ENCODE peak calls at places on chromosomes 1 and 21, in ten cellular contexts. T is cardiac fibroblast, M is HAP-1, A is ovary, W is Caki2, F is kidney epithelial cell, O is retina, N is neuronal stem cell, V is ACHN, K is RKO. C is an unnamed sample.
A peak's percentile ranks its signal among the peaks of the same experiment; 100 is the strongest.

GRCh38 chr1:94299627-94300552 is 62.5 kb upstream of the ARHGAP29 start:
- DNase-seq in K (peak; percentile 6), F (peak; percentile 99), T (peak; percentile 66), M (no peak), V (peak; percentile 86), N (peak; percentile 14), A (no peak), W (peak; percentile 98), O (no peak), C (peak; percentile 96)

GRCh38 chr1:5647226-5647625 is 345.0 kb downstream of the NPHP4 start:
- DNase-seq in A (no peak), T (no peak), F (no peak), K (no peak), W (no peak), N (no peak), M (no peak), O (no peak), V (no peak), C (no peak)

GRCh38 chr1:240199758-240200655 is 108.3 kb downstream of the FMN2 start:
- DNase-seq in A (no peak), T (peak; percentile 16), O (no peak), W (no peak), V (no peak), F (no peak), K (no peak), N (no peak), M (no peak), C (no peak)

GRCh38 chr1:201366696-201367095 is 10.8 kb downstream of the TNNT2 start:
- DNase-seq in K (no peak), A (no peak), T (no peak), N (no peak), F (no peak), O (no peak), W (no peak), M (no peak), V (no peak), C (no peak)

GRCh38 chr1:26408604-26409003 is 2.0 kb upstream of the LIN28A start:
- DNase-seq in W (peak; percentile 58), N (peak; percentile 95), A (peak; percentile 87), O (peak; percentile 85), V (peak; percentile 69), F (no peak), M (peak; percentile 85), K (peak; percentile 74), T (peak; percentile 84), C (peak; percentile 31)

GRCh38 chr1:227845519-227845918 is 30.0 kb downstream of the PRSS38 start:
- DNase-seq in T (no peak), A (no peak), N (no peak), M (no peak), W (no peak), F (no peak), K (no peak), O (no peak), V (no peak), C (no peak)

GRCh38 chr1:153919879-153920852 is 2.6 kb downstream of the GATAD2B start:
- DNase-seq in W (no peak), T (peak; percentile 44), M (peak; percentile 36), F (no peak), A (no peak), N (no peak), K (peak; percentile 63), O (no peak), V (peak; percentile 9), C (no peak)

GRCh38 chr1:17363351-17363750 is 8.6 kb upstream of the PADI6 start:
- DNase-seq in V (no peak), A (no peak), M (no peak), K (no peak), W (no peak), T (no peak), N (no peak), O (no peak), F (no peak), C (no peak)

GRCh38 chr1:153742411-153743142 is 14.7 kb downstream of the INTS3 start:
- DNase-seq in K (no peak), T (peak; percentile 71), W (peak; percentile 100), O (no peak), A (peak; percentile 38), V (peak; percentile 96), N (no peak), M (no peak), F (peak; percentile 95), C (no peak)

GRCh38 chr1:37482796-37483744 is 8.7 kb downstream of the ZC3H12A start:
- DNase-seq in F (no peak), W (no peak), T (no peak), A (no peak), O (no peak), K (no peak), M (no peak), V (no peak), N (no peak), C (no peak)

GRCh38 chr1:219324629-219325367 is 151.1 kb downstream of the LYPLAL1 start:
- DNase-seq in M (no peak), K (peak; percentile 95), O (no peak), T (peak; percentile 71), F (peak; percentile 94), V (peak; percentile 92), A (no peak), W (peak; percentile 62), N (no peak), C (peak; percentile 82)

GRCh38 chr1:168321945-168322344 is 41.3 kb downstream of the TBX19 start:
- DNase-seq in W (peak; percentile 49), M (no peak), K (peak; percentile 39), A (no peak), T (peak; percentile 75), O (no peak), F (no peak), N (no peak), V (peak; percentile 65), C (peak; percentile 5)

GRCh38 chr1:196723325-196724185 is 51.1 kb upstream of the CFHR3 start:
- DNase-seq in N (peak; percentile 51), M (peak; percentile 78), A (no peak), T (peak; percentile 53), F (peak; percentile 1), K (peak; percentile 39), W (peak; percentile 46), V (peak; percentile 81), O (peak; percentile 45), C (peak; percentile 4)

GRCh38 chr1:11767932-11768704 is 6.1 kb downstream of the C1orf167 start:
- DNase-seq in F (no peak), N (no peak), W (no peak), T (no peak), O (no peak), M (no peak), V (no peak), K (no peak), A (no peak), C (no peak)

GRCh38 chr1:37486680-37487618 is 12.6 kb downstream of the ZC3H12A start:
- DNase-seq in W (peak; percentile 71), O (peak; percentile 85), A (peak; percentile 85), T (peak; percentile 84), F (no peak), M (peak; percentile 86), K (peak; percentile 65), N (peak; percentile 69), V (peak; percentile 56), C (no peak)

GRCh38 chr1:112702420-112703261 is 4.3 kb downstream of the RHOC start:
- DNase-seq in O (no peak), M (no peak), F (no peak), T (no peak), W (no peak), K (no peak), N (no peak), V (no peak), A (no peak), C (no peak)

GRCh38 chr1:111649227-111649626 is 29.6 kb downstream of the RAP1A start:
- DNase-seq in N (no peak), V (no peak), T (no peak), M (no peak), K (no peak), F (no peak), A (no peak), W (no peak), O (no peak), C (no peak)

GRCh38 chr1:230784163-230784562 is 37.0 kb downstream of the CAPN9 start:
- DNase-seq in K (no peak), M (peak; percentile 41), F (no peak), W (no peak), N (no peak), A (no peak), O (no peak), V (no peak), T (no peak), C (no peak)

GRCh38 chr1:155909894-155910293 is 1.3 kb downstream of the RIT1 start:
- DNase-seq in O (no peak), A (no peak), T (peak; percentile 52), K (peak; percentile 72), V (no peak), M (no peak), F (no peak), N (no peak), W (peak; percentile 64), C (no peak)

GRCh38 chr1:174692313-174692712 is 244.5 kb downstream of the GPR52 start:
- DNase-seq in N (no peak), V (peak; percentile 31), W (no peak), M (no peak), O (no peak), T (peak; percentile 43), A (no peak), K (peak; percentile 66), F (no peak), C (peak; percentile 15)

GRCh38 chr1:30759718-30760281 is 2.2 kb upstream of the LAPTM5 start:
- DNase-seq in F (no peak), W (no peak), M (no peak), V (no peak), K (no peak), T (no peak), A (no peak), O (no peak), N (no peak), C (no peak)

GRCh38 chr21:29196021-29196663 is 65.7 kb downstream of the MAP3K7CL start:
- DNase-seq in M (peak; percentile 18), V (peak; percentile 90), N (no peak), F (peak; percentile 73), A (no peak), K (peak; percentile 95), T (peak; percentile 93), O (no peak), W (peak; percentile 91), C (peak; percentile 51)

GRCh38 chr1:229558460-229559335 is at the start of gene ABCB10:
- DNase-seq in M (peak; percentile 97), V (peak; percentile 99), T (peak; percentile 98), O (peak; percentile 99), W (peak; percentile 98), K (peak; percentile 96), N (peak; percentile 98), F (peak; percentile 87), A (peak; percentile 97), C (peak; percentile 87)

GRCh38 chr21:25936776-25937175 is 202.0 kb downstream of the GABPA start:
- DNase-seq in V (no peak), A (no peak), K (peak; percentile 20), O (no peak), T (no peak), N (no peak), M (no peak), W (no peak), F (no peak), C (no peak)

GRCh38 chr1:85569122-85569521 is 11.4 kb upstream of the CCN1 start:
- DNase-seq in O (no peak), N (no peak), M (no peak), T (peak; percentile 83), F (no peak), A (no peak), K (peak; percentile 58), W (no peak), V (peak; percentile 42), C (no peak)

GRCh38 chr21:35352066-35352770 is 303.1 kb upstream of the RUNX1 start:
- DNase-seq in W (peak; percentile 65), V (no peak), M (no peak), N (no peak), K (no peak), O (no peak), A (no peak), F (peak; percentile 47), T (peak; percentile 68), C (no peak)

GRCh38 chr1:118325545-118326225 is 140.7 kb upstream of the SPAG17 start:
- DNase-seq in K (no peak), W (no peak), V (no peak), A (no peak), N (no peak), M (no peak), T (no peak), O (no peak), F (no peak), C (no peak)

GRCh38 chr1:158003409-158003805 is 10.0 kb downstream of the KIRREL1 start:
- DNase-seq in A (no peak), M (peak; percentile 56), N (no peak), W (peak; percentile 41), V (no peak), K (no peak), F (no peak), O (peak; percentile 70), T (peak; percentile 72), C (no peak)